ENCODE peak calls at places on chromosomes 5 and 9, in six cellular contexts. Q is tibial artery, F is H7, V is psoas muscle, P is NCI-H2029 treated with DMSO at 0.1 percent for 48 hours, D is neural progenitor cell. Z is an unnamed sample.

GRCh38 chr9:22052376-22052945 is 43.4 kb upstream of the CDKN2B start:
- DNase-seq in Q (no peak), F (no peak), V (no peak), P (no peak), D (peak), Z (no peak)

GRCh38 chr5:168209561-168209960 is 81.9 kb upstream of the WWC1 start:
- DNase-seq in Q (no peak), F (no peak), V (no peak), P (no peak), D (no peak), Z (no peak)

GRCh38 chr9:138049085-138049778 is 171.7 kb downstream of the CACNA1B start:
- DNase-seq in Q (no peak), F (peak), V (no peak), P (no peak), D (peak), Z (peak)

GRCh38 chr9:136666364-136667216 is 3.9 kb downstream of the EGFL7 start:
- DNase-seq in Q (no peak), F (peak), V (no peak), P (no peak), D (peak), Z (no peak)

GRCh38 chr9:100129772-100130171 is 30.7 kb downstream of the INVS start:
- DNase-seq in Q (no peak), F (no peak), V (no peak), P (no peak), D (no peak), Z (no peak)

GRCh38 chr9:32986971-32987370 is 14.5 kb downstream of the APTX start:
- DNase-seq in Q (no peak), F (no peak), V (no peak), P (no peak), D (no peak), Z (no peak)

GRCh38 chr9:135801070-135801469 is 99.1 kb downstream of the KCNT1 start:
- DNase-seq in Q (no peak), F (no peak), V (no peak), P (no peak), D (no peak), Z (no peak)

GRCh38 chr9:1050125-1050895 is at the start of gene DMRT2:
- DNase-seq in Q (peak), F (peak), V (peak), P (peak), D (no peak), Z (peak)

GRCh38 chr5:157563373-157564148 is 12.0 kb downstream of the ADAM19 start:
- DNase-seq in Q (peak), F (no peak), V (peak), P (no peak), D (no peak), Z (no peak)

GRCh38 chr5:82480331-82480730 is 202.2 kb upstream of the RPS23 start:
- DNase-seq in Q (no peak), F (no peak), V (no peak), P (no peak), D (no peak), Z (no peak)

GRCh38 chr5:96297290-96297689 is 135.8 kb downstream of the PCSK1 start:
- DNase-seq in Q (peak), F (no peak), V (no peak), P (no peak), D (no peak), Z (no peak)

GRCh38 chr5:102049517-102049916 is 246.6 kb downstream of the SLCO4C1 start:
- DNase-seq in Q (no peak), F (no peak), V (no peak), P (peak), D (no peak), Z (no peak)

GRCh38 chr5:42718591-42718990 is 38.0 kb upstream of the CCDC152 start:
- DNase-seq in Q (no peak), F (no peak), V (no peak), P (no peak), D (no peak), Z (no peak)

GRCh38 chr9:100774962-100775361 is 197.1 kb downstream of the CAVIN4 start:
- DNase-seq in Q (no peak), F (no peak), V (no peak), P (no peak), D (peak), Z (no peak)

GRCh38 chr5:150560401-150561191 is 52.7 kb downstream of the NDST1 start:
- DNase-seq in Q (peak), F (peak), V (peak), P (peak), D (peak), Z (peak)

GRCh38 chr5:159452480-159453167 is 122.3 kb upstream of the IL12B start:
- DNase-seq in Q (no peak), F (no peak), V (no peak), P (no peak), D (no peak), Z (no peak)

GRCh38 chr9:124133752-124134151 is 122.2 kb downstream of the LHX2 start:
- DNase-seq in Q (peak), F (peak), V (no peak), P (no peak), D (peak), Z (no peak)

GRCh38 chr9:90433398-90433890 is 209.2 kb downstream of the DIRAS2 start:
- DNase-seq in Q (no peak), F (peak), V (no peak), P (no peak), D (peak), Z (peak)

GRCh38 chr5:10563940-10564837 is at the start of gene ANKRD33B:
- DNase-seq in Q (peak), F (peak), V (peak), P (no peak), D (peak), Z (peak)

GRCh38 chr5:136034976-136035375 is 6.2 kb downstream of the TGFBI start:
- DNase-seq in Q (no peak), F (no peak), V (peak), P (no peak), D (no peak), Z (no peak)

GRCh38 chr5:103224118-103224893 is 34.3 kb upstream of the MACIR start:
- DNase-seq in Q (no peak), F (peak), V (no peak), P (peak), D (peak), Z (no peak)

GRCh38 chr9:81729141-81729540 is 39.8 kb upstream of the TLE1 start:
- DNase-seq in Q (no peak), F (no peak), V (no peak), P (no peak), D (peak), Z (no peak)

GRCh38 chr5:17813214-17813613 is 179.0 kb downstream of the TAF11L14 start:
- DNase-seq in Q (no peak), F (no peak), V (no peak), P (no peak), D (no peak), Z (no peak)

GRCh38 chr9:73143606-73144328 is 7.9 kb upstream of the ANXA1 start:
- DNase-seq in Q (no peak), F (peak), V (no peak), P (no peak), D (no peak), Z (no peak)

GRCh38 chr5:169970911-169971436 is 9.3 kb downstream of the INSYN2B start:
- DNase-seq in Q (peak), F (no peak), V (peak), P (no peak), D (no peak), Z (no peak)

GRCh38 chr9:75812139-75812538 is 78.3 kb upstream of the PCSK5 start:
- DNase-seq in Q (no peak), F (no peak), V (no peak), P (no peak), D (no peak), Z (no peak)

GRCh38 chr5:113267361-113267900 is 167.4 kb downstream of the TSSK1B start:
- DNase-seq in Q (no peak), F (no peak), V (no peak), P (no peak), D (no peak), Z (no peak)

GRCh38 chr5:115571441-115571878 is 26.9 kb upstream of the FEM1C start:
- DNase-seq in Q (no peak), F (peak), V (no peak), P (no peak), D (peak), Z (no peak)

GRCh38 chr9:81396528-81396927 is 292.8 kb downstream of the TLE1 start:
- DNase-seq in Q (no peak), F (no peak), V (no peak), P (no peak), D (no peak), Z (no peak)

GRCh38 chr9:93520523-93520922 is 55.9 kb upstream of the PHF2 start:
- DNase-seq in Q (no peak), F (no peak), V (no peak), P (no peak), D (no peak), Z (no peak)

GRCh38 chr9:96383165-96383939 is at the start of gene SLC35D2:
- DNase-seq in Q (peak), F (peak), V (peak), P (no peak), D (peak), Z (peak)

GRCh38 chr9:93575706-93576295 is 583 bp upstream of the PHF2 start:
- DNase-seq in Q (peak), F (peak), V (peak), P (no peak), D (peak), Z (no peak)

GRCh38 chr5:169876376-169876775 is 103.9 kb downstream of the INSYN2B start:
- DNase-seq in Q (no peak), F (no peak), V (no peak), P (no peak), D (no peak), Z (no peak)

GRCh38 chr5:19855031-19855430 is 133.0 kb downstream of the CDH18 start:
- DNase-seq in Q (no peak), F (no peak), V (no peak), P (no peak), D (no peak), Z (no peak)

GRCh38 chr5:2376486-2376885 is 375.0 kb downstream of the IRX2 start:
- DNase-seq in Q (no peak), F (no peak), V (no peak), P (no peak), D (no peak), Z (no peak)

GRCh38 chr5:178538624-178539344 is 51.4 kb downstream of the COL23A1 start:
- DNase-seq in Q (no peak), F (no peak), V (no peak), P (no peak), D (no peak), Z (no peak)

GRCh38 chr5:111385970-111386831 is 126.1 kb downstream of the STARD4 start:
- DNase-seq in Q (no peak), F (no peak), V (no peak), P (no peak), D (no peak), Z (no peak)